ENCODE peak calls at places on chromosome 16, in four cellular contexts. One of them, this sample, is unnamed.
A peak's percentile ranks its signal among the peaks of the same experiment; 100 is the strongest.

GRCh38 chr16:22092143-22092933 is at the start of gene VWA3A:
- DNase-seq in H1: no peak
- DNase-seq in H9: peak; percentile 73
- DNase-seq in IMR-90: peak; percentile 64
- DNase-seq in this sample: peak; percentile 94

GRCh38 chr16:19766554-19766884 is 48.4 kb downstream of the IQCK start:
- DNase-seq in H9: no peak
- DNase-seq in H1: no peak
- DNase-seq in IMR-90: no peak
- DNase-seq in this sample: no peak

GRCh38 chr16:3879887-3880564 is 487 bp downstream of the CREBBP start:
- DNase-seq in H1: no peak
- DNase-seq in H9: peak; percentile 35
- DNase-seq in IMR-90: peak; percentile 52
- DNase-seq in this sample: peak; percentile 54

GRCh38 chr16:54286330-54287017 is at the start of gene IRX3:
- DNase-seq in H9: peak; percentile 90
- DNase-seq in IMR-90: peak; percentile 4
- DNase-seq in H1: peak; percentile 66
- DNase-seq in this sample: peak; percentile 96

GRCh38 chr16:86083382-86084002 is 184.5 kb downstream of the IRF8 start:
- DNase-seq in H1: no peak
- DNase-seq in IMR-90: no peak
- DNase-seq in H9: no peak
- DNase-seq in this sample: no peak

GRCh38 chr16:21698169-21699032 is 34.6 kb downstream of the OTOA start:
- DNase-seq in H9: no peak
- DNase-seq in H1: no peak
- DNase-seq in IMR-90: no peak
- DNase-seq in this sample: no peak

GRCh38 chr16:52861614-52862022 is 191.1 kb downstream of the CHD9NB start:
- DNase-seq in H9: no peak
- DNase-seq in IMR-90: no peak
- DNase-seq in H1: peak; percentile 3
- DNase-seq in this sample: peak; percentile 53

GRCh38 chr16:80899804-80900592 is 95.6 kb upstream of the CDYL2 start:
- DNase-seq in IMR-90: peak; percentile 76
- DNase-seq in H9: no peak
- DNase-seq in H1: no peak
- DNase-seq in this sample: no peak

GRCh38 chr16:19338335-19338734 is 52.8 kb downstream of the CLEC19A start:
- DNase-seq in H9: no peak
- DNase-seq in H1: no peak
- DNase-seq in IMR-90: no peak
- DNase-seq in this sample: peak; percentile 46

GRCh38 chr16:57166951-57167350 is 18.9 kb downstream of the PSME3IP1 start:
- DNase-seq in IMR-90: peak; percentile 65
- DNase-seq in H9: no peak
- DNase-seq in H1: no peak
- DNase-seq in this sample: no peak

GRCh38 chr16:84247844-84248243 is 8.0 kb upstream of the KCNG4 start:
- DNase-seq in H1: no peak
- DNase-seq in IMR-90: peak; percentile 3
- DNase-seq in H9: no peak
- DNase-seq in this sample: no peak

GRCh38 chr16:9077001-9077809 is 14.2 kb upstream of the HAPSTR1 start:
- DNase-seq in H1: no peak
- DNase-seq in IMR-90: peak; percentile 88
- DNase-seq in H9: no peak
- DNase-seq in this sample: peak; percentile 86

GRCh38 chr16:87406495-87407088 is 14.5 kb downstream of the MAP1LC3B start:
- DNase-seq in H9: no peak
- DNase-seq in IMR-90: no peak
- DNase-seq in H1: no peak
- DNase-seq in this sample: no peak

GRCh38 chr16:62755938-62756337 is 719.7 kb upstream of the CDH8 start:
- DNase-seq in IMR-90: no peak
- DNase-seq in H1: no peak
- DNase-seq in H9: no peak
- DNase-seq in this sample: no peak

GRCh38 chr16:62751218-62751617 is 715.0 kb upstream of the CDH8 start:
- DNase-seq in H9: no peak
- DNase-seq in IMR-90: no peak
- DNase-seq in H1: no peak
- DNase-seq in this sample: no peak

DNA sequence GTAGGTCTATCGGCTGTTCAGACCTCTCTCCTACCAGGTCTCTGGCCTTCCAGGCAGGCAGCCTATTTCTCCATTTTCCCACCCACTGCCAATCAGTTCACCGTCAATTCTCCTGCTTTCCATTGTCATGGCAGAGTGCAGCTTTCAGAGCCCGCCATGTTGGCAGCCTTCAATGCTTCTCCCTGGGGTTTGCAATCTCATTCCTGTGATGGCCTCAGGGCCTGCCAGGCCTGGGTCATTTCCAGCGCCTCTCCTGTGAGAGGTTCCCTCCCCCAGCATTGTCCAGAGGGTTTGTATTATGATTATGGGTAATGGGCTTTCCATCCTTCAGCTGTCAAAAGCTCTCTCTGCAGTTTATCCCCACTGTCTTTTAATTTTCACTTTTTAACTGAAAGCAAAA is 716.6 kb upstream of the CDH8 start:
- DNase-seq in IMR-90: no peak
- DNase-seq in H9: peak; percentile 24
- DNase-seq in H1: no peak
- DNase-seq in this sample: no peak
- H4K5ac ChIP-seq in IMR-90: no peak overlapping the region
- H4K5ac ChIP-seq in H9: no peak overlapping the region
- H4K5ac ChIP-seq in H1: no peak overlapping the region
- H4K5ac ChIP-seq in this sample: no peak overlapping the region

GRCh38 chr16:2482181-2483107 is 7.5 kb downstream of the TBC1D24 start:
- DNase-seq in H9: no peak
- DNase-seq in H1: no peak
- DNase-seq in IMR-90: peak; percentile 71
- DNase-seq in this sample: no peak

GRCh38 chr16:2485811-2486507 is 11.0 kb downstream of the TBC1D24 start:
- DNase-seq in H1: no peak
- DNase-seq in IMR-90: no peak
- DNase-seq in H9: no peak
- DNase-seq in this sample: no peak

GRCh38 chr16:2484898-2485508 is 10.1 kb downstream of the TBC1D24 start:
- DNase-seq in IMR-90: no peak
- DNase-seq in H9: no peak
- DNase-seq in H1: no peak
- DNase-seq in this sample: no peak

GRCh38 chr16:2483160-2483559 is 8.2 kb downstream of the TBC1D24 start:
- DNase-seq in IMR-90: peak; percentile 27
- DNase-seq in H9: no peak
- DNase-seq in H1: no peak
- DNase-seq in this sample: no peak

DNA sequence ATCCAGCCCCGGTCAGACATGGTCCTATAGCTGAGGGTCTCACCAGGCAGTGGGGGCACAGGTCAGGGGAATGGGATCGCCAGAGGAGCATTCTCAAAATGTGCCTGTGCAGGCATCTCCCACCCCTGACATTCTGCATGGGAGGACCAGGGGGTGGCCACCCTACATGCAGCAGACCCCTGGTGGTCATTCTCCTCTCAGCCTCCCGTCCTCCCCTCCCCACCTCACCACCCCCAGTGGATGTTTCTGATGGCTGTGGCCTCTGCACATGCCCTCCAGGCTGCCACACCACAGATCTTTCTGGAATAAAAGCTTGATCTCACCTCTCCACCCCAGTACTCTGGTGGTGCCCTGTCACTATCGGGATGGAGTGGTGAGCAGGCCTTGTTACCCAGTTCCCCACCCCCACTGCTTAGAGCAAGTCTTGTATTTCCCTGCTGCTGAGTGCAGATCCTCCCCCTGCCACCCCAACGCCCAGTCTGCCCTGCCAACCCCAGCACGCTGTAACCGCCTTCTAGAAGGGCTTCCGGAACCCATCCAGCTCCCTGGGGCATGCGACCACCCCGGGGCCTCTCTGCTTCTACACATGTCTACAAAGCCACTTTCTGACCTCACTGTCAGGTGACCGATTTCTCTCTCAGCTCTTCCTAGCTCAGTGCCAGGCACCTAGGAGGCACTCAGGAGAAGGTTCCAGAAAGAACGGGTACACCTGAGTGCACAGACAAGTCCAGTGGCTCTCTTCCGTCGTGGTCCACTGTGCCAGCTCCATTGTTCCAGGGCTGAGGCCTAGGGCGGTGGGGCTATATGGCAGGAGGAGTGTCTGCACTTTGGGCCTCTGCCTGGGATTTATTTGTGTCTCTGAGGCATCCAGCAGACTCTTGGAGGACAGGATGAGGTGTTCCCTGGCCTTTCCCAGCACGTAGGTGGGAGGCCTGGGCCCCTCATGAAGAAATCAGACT is 9.3 kb downstream of the TBC1D24 start:
- DNase-seq in IMR-90: no peak
- DNase-seq in H9: no peak
- DNase-seq in H1: no peak
- DNase-seq in this sample: no peak
- H2BK5ac ChIP-seq in IMR-90: no peak overlapping the region
- H2BK5ac ChIP-seq in H9: no peak overlapping the region
- H2BK5ac ChIP-seq in H1: no peak overlapping the region
- H2BK5ac ChIP-seq in this sample: no peak overlapping the region

DNA sequence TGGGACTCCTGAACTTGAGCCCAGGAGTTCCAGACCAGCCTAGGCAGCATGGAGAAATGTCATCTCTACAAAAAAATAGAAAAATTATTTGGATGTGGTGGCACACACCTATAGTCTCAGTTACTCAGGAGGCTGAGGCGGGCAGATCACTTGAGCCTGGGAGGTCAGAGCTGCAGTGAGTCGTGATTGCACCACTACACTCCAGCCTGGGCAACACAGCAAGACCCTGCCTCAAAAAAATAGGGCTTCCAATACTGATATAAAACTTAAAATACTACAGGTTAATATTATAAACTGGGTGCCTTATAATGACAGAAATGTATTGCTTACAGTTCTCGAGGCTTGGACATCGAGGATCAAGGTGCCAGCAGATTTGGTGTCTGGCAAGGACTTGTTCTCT is 10.6 kb downstream of the CES2 start:
- DNase-seq in H1: no peak
- DNase-seq in H9: no peak
- DNase-seq in IMR-90: no peak
- DNase-seq in this sample: no peak
- H4K5ac ChIP-seq in H1: no peak overlapping the region
- H4K5ac ChIP-seq in H9: no peak overlapping the region
- H4K5ac ChIP-seq in IMR-90: no peak overlapping the region
- H4K5ac ChIP-seq in this sample: no peak overlapping the region

GRCh38 chr16:894841-895240 is 75.9 kb downstream of the LMF1 start:
- DNase-seq in H9: no peak
- DNase-seq in IMR-90: no peak
- DNase-seq in H1: no peak
- DNase-seq in this sample: no peak

GRCh38 chr16:893360-893759 is 77.4 kb downstream of the LMF1 start:
- DNase-seq in H9: no peak
- DNase-seq in H1: no peak
- DNase-seq in IMR-90: no peak
- DNase-seq in this sample: no peak

GRCh38 chr16:892536-893255 is 78.1 kb downstream of the LMF1 start:
- DNase-seq in H1: no peak
- DNase-seq in IMR-90: no peak
- DNase-seq in H9: no peak
- DNase-seq in this sample: peak; percentile 11

GRCh38 chr16:895371-895770 is 75.4 kb downstream of the LMF1 start:
- DNase-seq in H9: no peak
- DNase-seq in IMR-90: no peak
- DNase-seq in H1: no peak
- DNase-seq in this sample: no peak

DNA sequence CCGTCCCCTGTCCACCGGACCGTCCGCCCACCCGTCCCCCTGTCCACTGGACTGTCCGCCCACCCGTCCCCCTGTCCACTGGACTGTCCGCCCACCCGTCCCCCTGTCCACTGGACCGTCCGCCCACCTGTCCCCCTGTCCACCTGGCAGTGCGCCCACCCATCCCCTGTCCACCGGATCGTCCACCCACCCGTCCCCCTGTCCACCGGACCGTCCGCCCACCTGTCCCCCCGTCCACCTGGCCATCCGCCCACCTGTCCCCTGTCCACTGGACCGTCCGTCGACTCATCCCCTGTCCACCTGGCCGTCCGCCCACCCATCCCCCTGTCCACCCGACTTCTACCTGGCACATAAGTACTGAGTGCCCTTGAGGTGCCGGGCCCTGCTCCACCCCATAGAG is 76.6 kb downstream of the LMF1 start:
- DNase-seq in H1: no peak
- DNase-seq in IMR-90: no peak
- DNase-seq in H9: no peak
- DNase-seq in this sample: no peak
- H2BK5ac ChIP-seq in H1: no peak overlapping the region
- H2BK5ac ChIP-seq in IMR-90: no peak overlapping the region
- H2BK5ac ChIP-seq in H9: no peak overlapping the region
- H2BK5ac ChIP-seq in this sample: no peak overlapping the region

GRCh38 chr16:58472266-58472665 is 27.7 kb upstream of the NDRG4 start:
- DNase-seq in IMR-90: no peak
- DNase-seq in H1: no peak
- DNase-seq in H9: no peak
- DNase-seq in this sample: no peak
- H4K5ac ChIP-seq in IMR-90: no peak overlapping the region
- H4K5ac ChIP-seq in H1: no peak overlapping the region
- H4K5ac ChIP-seq in H9: no peak overlapping the region
- H4K5ac ChIP-seq in this sample: no peak overlapping the region

DNA sequence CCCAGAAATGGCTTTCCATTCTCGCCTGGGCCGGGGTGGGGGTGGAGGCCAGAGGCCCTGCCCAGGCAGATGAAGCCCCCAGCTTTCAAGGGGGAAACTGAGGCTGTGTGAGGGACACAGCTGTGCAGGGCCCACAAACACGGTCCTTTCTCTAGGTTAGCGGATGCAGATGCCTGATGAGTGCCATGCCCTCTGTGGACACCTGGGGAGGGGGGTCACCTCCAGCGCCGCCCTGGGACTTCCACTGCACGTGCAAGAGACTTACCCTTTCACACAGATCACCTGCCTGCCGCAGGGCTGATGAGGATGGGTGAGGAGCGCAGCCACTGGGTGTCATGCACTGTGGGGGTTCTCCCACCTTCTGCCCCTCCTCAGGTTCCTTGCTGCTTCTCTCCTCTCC is 2.6 kb upstream of the ANTKMT start:
- DNase-seq in IMR-90: no peak
- DNase-seq in H1: no peak
- DNase-seq in H9: no peak
- DNase-seq in this sample: no peak
- H2BK5ac ChIP-seq in IMR-90: no peak overlapping the region
- H2BK5ac ChIP-seq in H1: no peak overlapping the region
- H2BK5ac ChIP-seq in H9: no peak overlapping the region
- H2BK5ac ChIP-seq in this sample: no peak overlapping the region

This sample was measured in mesendoderm.